ENCODE peak calls at places on chromosome 17, in eight cellular contexts. One of them, this sample, is unnamed.

GRCh38 chr17:68381076-68381900 is 76.0 kb downstream of the WIPI1 start:
- DNase-seq in fibroblast of lung: peak
- DNase-seq in kidney tubule cell: peak
- DNase-seq in type B pancreatic cell: no peak
- DNase-seq in effector CD4-positive, alpha-beta T cell: no peak
- DNase-seq in activated CD4-positive, alpha-beta T cell treated with anti-CD3 and anti-CD28 coated beads for 24 hours: no peak
- DNase-seq in trophoblast cell: peak
- DNase-seq in stimulated activated CD4-positive, alpha-beta T cell treated with anti-CD3 and anti-CD28 coated beads, Interleukin-15, amount 100 ng/mL, for 1 hour: no peak
- DNase-seq in this sample: no peak

GRCh38 chr17:48541574-48542113 is 3.3 kb downstream of the HOXB2 start:
- DNase-seq in kidney tubule cell: peak
- DNase-seq in effector CD4-positive, alpha-beta T cell: peak
- DNase-seq in fibroblast of lung: peak
- DNase-seq in stimulated activated CD4-positive, alpha-beta T cell treated with anti-CD3 and anti-CD28 coated beads, Interleukin-15, amount 100 ng/mL, for 1 hour: peak
- DNase-seq in trophoblast cell: peak
- DNase-seq in type B pancreatic cell: no peak
- DNase-seq in activated CD4-positive, alpha-beta T cell treated with anti-CD3 and anti-CD28 coated beads for 24 hours: peak
- DNase-seq in this sample: no peak

GRCh38 chr17:78134899-78135385 is 4.4 kb downstream of the TMC8 start:
- DNase-seq in fibroblast of lung: no peak
- DNase-seq in effector CD4-positive, alpha-beta T cell: no peak
- DNase-seq in activated CD4-positive, alpha-beta T cell treated with anti-CD3 and anti-CD28 coated beads for 24 hours: no peak
- DNase-seq in kidney tubule cell: no peak
- DNase-seq in type B pancreatic cell: no peak
- DNase-seq in trophoblast cell: no peak
- DNase-seq in stimulated activated CD4-positive, alpha-beta T cell treated with anti-CD3 and anti-CD28 coated beads, Interleukin-15, amount 100 ng/mL, for 1 hour: no peak
- DNase-seq in this sample: no peak

GRCh38 chr17:28925912-28926365 is 23.1 kb upstream of the DHRS13 start:
- DNase-seq in activated CD4-positive, alpha-beta T cell treated with anti-CD3 and anti-CD28 coated beads for 24 hours: no peak
- DNase-seq in stimulated activated CD4-positive, alpha-beta T cell treated with anti-CD3 and anti-CD28 coated beads, Interleukin-15, amount 100 ng/mL, for 1 hour: no peak
- DNase-seq in trophoblast cell: no peak
- DNase-seq in effector CD4-positive, alpha-beta T cell: peak
- DNase-seq in kidney tubule cell: peak
- DNase-seq in fibroblast of lung: peak
- DNase-seq in type B pancreatic cell: no peak
- DNase-seq in this sample: peak

GRCh38 chr17:70906808-70907207 is 737.5 kb downstream of the KCNJ2 start:
- DNase-seq in effector CD4-positive, alpha-beta T cell: no peak
- DNase-seq in type B pancreatic cell: no peak
- DNase-seq in kidney tubule cell: peak
- DNase-seq in stimulated activated CD4-positive, alpha-beta T cell treated with anti-CD3 and anti-CD28 coated beads, Interleukin-15, amount 100 ng/mL, for 1 hour: no peak
- DNase-seq in fibroblast of lung: peak
- DNase-seq in trophoblast cell: no peak
- DNase-seq in activated CD4-positive, alpha-beta T cell treated with anti-CD3 and anti-CD28 coated beads for 24 hours: no peak
- DNase-seq in this sample: peak

GRCh38 chr17:83058478-83059167 is 20.8 kb upstream of the METRNL start:
- DNase-seq in fibroblast of lung: no peak
- DNase-seq in trophoblast cell: no peak
- DNase-seq in kidney tubule cell: no peak
- DNase-seq in stimulated activated CD4-positive, alpha-beta T cell treated with anti-CD3 and anti-CD28 coated beads, Interleukin-15, amount 100 ng/mL, for 1 hour: no peak
- DNase-seq in activated CD4-positive, alpha-beta T cell treated with anti-CD3 and anti-CD28 coated beads for 24 hours: no peak
- DNase-seq in type B pancreatic cell: peak
- DNase-seq in effector CD4-positive, alpha-beta T cell: no peak
- DNase-seq in this sample: no peak

GRCh38 chr17:4942760-4943508 is 2.9 kb downstream of the RNF167 start:
- DNase-seq in trophoblast cell: no peak
- DNase-seq in fibroblast of lung: no peak
- DNase-seq in activated CD4-positive, alpha-beta T cell treated with anti-CD3 and anti-CD28 coated beads for 24 hours: no peak
- DNase-seq in kidney tubule cell: no peak
- DNase-seq in stimulated activated CD4-positive, alpha-beta T cell treated with anti-CD3 and anti-CD28 coated beads, Interleukin-15, amount 100 ng/mL, for 1 hour: no peak
- DNase-seq in type B pancreatic cell: no peak
- DNase-seq in effector CD4-positive, alpha-beta T cell: no peak
- DNase-seq in this sample: no peak

GRCh38 chr17:2266865-2267228 is 36.7 kb downstream of the SMG6 start:
- DNase-seq in activated CD4-positive, alpha-beta T cell treated with anti-CD3 and anti-CD28 coated beads for 24 hours: no peak
- DNase-seq in trophoblast cell: no peak
- DNase-seq in type B pancreatic cell: no peak
- DNase-seq in effector CD4-positive, alpha-beta T cell: no peak
- DNase-seq in kidney tubule cell: no peak
- DNase-seq in fibroblast of lung: no peak
- DNase-seq in stimulated activated CD4-positive, alpha-beta T cell treated with anti-CD3 and anti-CD28 coated beads, Interleukin-15, amount 100 ng/mL, for 1 hour: no peak
- DNase-seq in this sample: no peak

GRCh38 chr17:3959295-3959899 is 4.8 kb downstream of the ATP2A3 start:
- DNase-seq in type B pancreatic cell: no peak
- DNase-seq in effector CD4-positive, alpha-beta T cell: no peak
- DNase-seq in activated CD4-positive, alpha-beta T cell treated with anti-CD3 and anti-CD28 coated beads for 24 hours: no peak
- DNase-seq in kidney tubule cell: peak
- DNase-seq in trophoblast cell: no peak
- DNase-seq in fibroblast of lung: peak
- DNase-seq in stimulated activated CD4-positive, alpha-beta T cell treated with anti-CD3 and anti-CD28 coated beads, Interleukin-15, amount 100 ng/mL, for 1 hour: no peak
- DNase-seq in this sample: no peak

GRCh38 chr17:40343126-40344119 is 21.1 kb downstream of the GJD3 start:
- DNase-seq in fibroblast of lung: no peak
- DNase-seq in trophoblast cell: peak
- DNase-seq in activated CD4-positive, alpha-beta T cell treated with anti-CD3 and anti-CD28 coated beads for 24 hours: no peak
- DNase-seq in kidney tubule cell: no peak
- DNase-seq in stimulated activated CD4-positive, alpha-beta T cell treated with anti-CD3 and anti-CD28 coated beads, Interleukin-15, amount 100 ng/mL, for 1 hour: no peak
- DNase-seq in effector CD4-positive, alpha-beta T cell: no peak
- DNase-seq in type B pancreatic cell: no peak
- DNase-seq in this sample: no peak

GRCh38 chr17:57916925-57917858 is 38.0 kb downstream of the CUEDC1 start:
- DNase-seq in fibroblast of lung: no peak
- DNase-seq in trophoblast cell: no peak
- DNase-seq in effector CD4-positive, alpha-beta T cell: peak
- DNase-seq in activated CD4-positive, alpha-beta T cell treated with anti-CD3 and anti-CD28 coated beads for 24 hours: no peak
- DNase-seq in type B pancreatic cell: no peak
- DNase-seq in kidney tubule cell: peak
- DNase-seq in stimulated activated CD4-positive, alpha-beta T cell treated with anti-CD3 and anti-CD28 coated beads, Interleukin-15, amount 100 ng/mL, for 1 hour: no peak
- DNase-seq in this sample: no peak

GRCh38 chr17:19830061-19830460 is 37.7 kb downstream of the ULK2 start:
- DNase-seq in kidney tubule cell: no peak
- DNase-seq in activated CD4-positive, alpha-beta T cell treated with anti-CD3 and anti-CD28 coated beads for 24 hours: no peak
- DNase-seq in effector CD4-positive, alpha-beta T cell: no peak
- DNase-seq in stimulated activated CD4-positive, alpha-beta T cell treated with anti-CD3 and anti-CD28 coated beads, Interleukin-15, amount 100 ng/mL, for 1 hour: no peak
- DNase-seq in trophoblast cell: no peak
- DNase-seq in type B pancreatic cell: no peak
- DNase-seq in fibroblast of lung: no peak
- DNase-seq in this sample: no peak

GRCh38 chr17:71446635-71447034 is 674.2 kb upstream of the SOX9 start:
- DNase-seq in activated CD4-positive, alpha-beta T cell treated with anti-CD3 and anti-CD28 coated beads for 24 hours: no peak
- DNase-seq in kidney tubule cell: no peak
- DNase-seq in effector CD4-positive, alpha-beta T cell: no peak
- DNase-seq in fibroblast of lung: peak
- DNase-seq in trophoblast cell: no peak
- DNase-seq in type B pancreatic cell: no peak
- DNase-seq in stimulated activated CD4-positive, alpha-beta T cell treated with anti-CD3 and anti-CD28 coated beads, Interleukin-15, amount 100 ng/mL, for 1 hour: no peak
- DNase-seq in this sample: no peak

GRCh38 chr17:64984776-64985521 is 65.7 kb upstream of the LRRC37A3 start:
- DNase-seq in stimulated activated CD4-positive, alpha-beta T cell treated with anti-CD3 and anti-CD28 coated beads, Interleukin-15, amount 100 ng/mL, for 1 hour: no peak
- DNase-seq in fibroblast of lung: peak
- DNase-seq in activated CD4-positive, alpha-beta T cell treated with anti-CD3 and anti-CD28 coated beads for 24 hours: no peak
- DNase-seq in effector CD4-positive, alpha-beta T cell: peak
- DNase-seq in kidney tubule cell: peak
- DNase-seq in type B pancreatic cell: peak
- DNase-seq in trophoblast cell: peak
- DNase-seq in this sample: no peak

GRCh38 chr17:38879878-38880727 is 10.2 kb downstream of the LASP1 start:
- DNase-seq in stimulated activated CD4-positive, alpha-beta T cell treated with anti-CD3 and anti-CD28 coated beads, Interleukin-15, amount 100 ng/mL, for 1 hour: no peak
- DNase-seq in trophoblast cell: no peak
- DNase-seq in effector CD4-positive, alpha-beta T cell: no peak
- DNase-seq in type B pancreatic cell: no peak
- DNase-seq in activated CD4-positive, alpha-beta T cell treated with anti-CD3 and anti-CD28 coated beads for 24 hours: no peak
- DNase-seq in kidney tubule cell: peak
- DNase-seq in fibroblast of lung: peak
- DNase-seq in this sample: no peak

GRCh38 chr17:62705781-62706597 is 78.5 kb downstream of the MRC2 start:
- DNase-seq in kidney tubule cell: peak
- DNase-seq in fibroblast of lung: no peak
- DNase-seq in activated CD4-positive, alpha-beta T cell treated with anti-CD3 and anti-CD28 coated beads for 24 hours: no peak
- DNase-seq in stimulated activated CD4-positive, alpha-beta T cell treated with anti-CD3 and anti-CD28 coated beads, Interleukin-15, amount 100 ng/mL, for 1 hour: no peak
- DNase-seq in trophoblast cell: no peak
- DNase-seq in effector CD4-positive, alpha-beta T cell: no peak
- DNase-seq in type B pancreatic cell: no peak
- DNase-seq in this sample: no peak

GRCh38 chr17:19766421-19767270 is 18.5 kb upstream of the ALDH3A1 start:
- DNase-seq in stimulated activated CD4-positive, alpha-beta T cell treated with anti-CD3 and anti-CD28 coated beads, Interleukin-15, amount 100 ng/mL, for 1 hour: peak
- DNase-seq in fibroblast of lung: peak
- DNase-seq in kidney tubule cell: peak
- DNase-seq in effector CD4-positive, alpha-beta T cell: peak
- DNase-seq in activated CD4-positive, alpha-beta T cell treated with anti-CD3 and anti-CD28 coated beads for 24 hours: peak
- DNase-seq in trophoblast cell: peak
- DNase-seq in type B pancreatic cell: peak
- DNase-seq in this sample: peak

GRCh38 chr17:48601528-48602430 is 3.0 kb downstream of the HOXB6 start:
- DNase-seq in trophoblast cell: no peak
- DNase-seq in type B pancreatic cell: no peak
- DNase-seq in effector CD4-positive, alpha-beta T cell: no peak
- DNase-seq in kidney tubule cell: peak
- DNase-seq in activated CD4-positive, alpha-beta T cell treated with anti-CD3 and anti-CD28 coated beads for 24 hours: no peak
- DNase-seq in stimulated activated CD4-positive, alpha-beta T cell treated with anti-CD3 and anti-CD28 coated beads, Interleukin-15, amount 100 ng/mL, for 1 hour: no peak
- DNase-seq in fibroblast of lung: no peak
- DNase-seq in this sample: no peak

GRCh38 chr17:77328823-77329740 is 188.3 kb downstream of the SEC14L1 start:
- DNase-seq in type B pancreatic cell: peak
- DNase-seq in fibroblast of lung: no peak
- DNase-seq in activated CD4-positive, alpha-beta T cell treated with anti-CD3 and anti-CD28 coated beads for 24 hours: no peak
- DNase-seq in kidney tubule cell: no peak
- DNase-seq in stimulated activated CD4-positive, alpha-beta T cell treated with anti-CD3 and anti-CD28 coated beads, Interleukin-15, amount 100 ng/mL, for 1 hour: no peak
- DNase-seq in effector CD4-positive, alpha-beta T cell: no peak
- DNase-seq in trophoblast cell: no peak
- DNase-seq in this sample: no peak

GRCh38 chr17:27296427-27296979 is 2.6 kb downstream of the WSB1 start:
- DNase-seq in kidney tubule cell: peak
- DNase-seq in stimulated activated CD4-positive, alpha-beta T cell treated with anti-CD3 and anti-CD28 coated beads, Interleukin-15, amount 100 ng/mL, for 1 hour: no peak
- DNase-seq in effector CD4-positive, alpha-beta T cell: no peak
- DNase-seq in fibroblast of lung: peak
- DNase-seq in type B pancreatic cell: no peak
- DNase-seq in trophoblast cell: peak
- DNase-seq in activated CD4-positive, alpha-beta T cell treated with anti-CD3 and anti-CD28 coated beads for 24 hours: no peak
- DNase-seq in this sample: no peak

GRCh38 chr17:57679906-57680695 is 65.0 kb downstream of the CCDC182 start:
- DNase-seq in stimulated activated CD4-positive, alpha-beta T cell treated with anti-CD3 and anti-CD28 coated beads, Interleukin-15, amount 100 ng/mL, for 1 hour: no peak
- DNase-seq in effector CD4-positive, alpha-beta T cell: no peak
- DNase-seq in activated CD4-positive, alpha-beta T cell treated with anti-CD3 and anti-CD28 coated beads for 24 hours: no peak
- DNase-seq in fibroblast of lung: no peak
- DNase-seq in trophoblast cell: no peak
- DNase-seq in type B pancreatic cell: peak
- DNase-seq in kidney tubule cell: no peak
- DNase-seq in this sample: no peak

GRCh38 chr17:55116440-55116914 is 147.9 kb downstream of the STXBP4 start:
- DNase-seq in type B pancreatic cell: no peak
- DNase-seq in fibroblast of lung: no peak
- DNase-seq in activated CD4-positive, alpha-beta T cell treated with anti-CD3 and anti-CD28 coated beads for 24 hours: no peak
- DNase-seq in effector CD4-positive, alpha-beta T cell: no peak
- DNase-seq in stimulated activated CD4-positive, alpha-beta T cell treated with anti-CD3 and anti-CD28 coated beads, Interleukin-15, amount 100 ng/mL, for 1 hour: no peak
- DNase-seq in trophoblast cell: no peak
- DNase-seq in kidney tubule cell: no peak
- DNase-seq in this sample: no peak

GRCh38 chr17:65190467-65191095 is 53.4 kb downstream of the RGS9 start:
- DNase-seq in trophoblast cell: no peak
- DNase-seq in kidney tubule cell: no peak
- DNase-seq in activated CD4-positive, alpha-beta T cell treated with anti-CD3 and anti-CD28 coated beads for 24 hours: no peak
- DNase-seq in type B pancreatic cell: no peak
- DNase-seq in fibroblast of lung: peak
- DNase-seq in stimulated activated CD4-positive, alpha-beta T cell treated with anti-CD3 and anti-CD28 coated beads, Interleukin-15, amount 100 ng/mL, for 1 hour: no peak
- DNase-seq in effector CD4-positive, alpha-beta T cell: no peak
- DNase-seq in this sample: no peak

GRCh38 chr17:40819528-40820125 is 2.8 kb downstream of the KRT10 start:
- DNase-seq in trophoblast cell: peak
- DNase-seq in fibroblast of lung: peak
- DNase-seq in type B pancreatic cell: no peak
- DNase-seq in activated CD4-positive, alpha-beta T cell treated with anti-CD3 and anti-CD28 coated beads for 24 hours: no peak
- DNase-seq in kidney tubule cell: peak
- DNase-seq in stimulated activated CD4-positive, alpha-beta T cell treated with anti-CD3 and anti-CD28 coated beads, Interleukin-15, amount 100 ng/mL, for 1 hour: no peak
- DNase-seq in effector CD4-positive, alpha-beta T cell: no peak
- DNase-seq in this sample: peak